ENCODE peak calls at places on chromosomes 4 and X, in six cellular contexts. One of them, this sample, is unnamed.

GRCh38 chr4:38663021-38663800 is 788 bp upstream of the KLF3 start:
- DNase-seq in A549: peak
- DNase-seq in HepG2: no peak
- DNase-seq in endothelial cell of umbilical vein: peak
- DNase-seq in K562: no peak
- DNase-seq in GM12878: no peak
- DNase-seq in this sample: peak

GRCh38 chr4:156118821-156119220 is 165.2 kb upstream of the CTSO start:
- DNase-seq in A549: no peak
- DNase-seq in HepG2: no peak
- DNase-seq in endothelial cell of umbilical vein: no peak
- DNase-seq in K562: no peak
- DNase-seq in GM12878: no peak
- DNase-seq in this sample: no peak

GRCh38 chr4:126850286-126850685 is 782.5 kb upstream of the INTU start:
- DNase-seq in A549: peak
- DNase-seq in HepG2: no peak
- DNase-seq in endothelial cell of umbilical vein: peak
- DNase-seq in K562: peak
- DNase-seq in GM12878: no peak
- DNase-seq in this sample: peak

GRCh38 chrX:103554687-103555417 is 30.5 kb upstream of the TCEAL4 start:
- DNase-seq in A549: no peak
- DNase-seq in HepG2: no peak
- DNase-seq in endothelial cell of umbilical vein: peak
- DNase-seq in K562: peak
- DNase-seq in GM12878: no peak
- DNase-seq in this sample: peak

GRCh38 chrX:38595801-38596200 is 34.5 kb downstream of the TSPAN7 start:
- DNase-seq in A549: no peak
- DNase-seq in HepG2: no peak
- DNase-seq in endothelial cell of umbilical vein: no peak
- DNase-seq in K562: no peak
- DNase-seq in GM12878: no peak
- DNase-seq in this sample: no peak

GRCh38 chrX:150770623-150771022 is 77.4 kb downstream of the MTMR1 start:
- DNase-seq in A549: no peak
- DNase-seq in HepG2: no peak
- DNase-seq in endothelial cell of umbilical vein: no peak
- DNase-seq in K562: no peak
- DNase-seq in GM12878: no peak
- DNase-seq in this sample: no peak

GRCh38 chrX:98357146-98357545 is 1473.4 kb downstream of the RPA4 start:
- DNase-seq in A549: no peak
- DNase-seq in HepG2: no peak
- DNase-seq in endothelial cell of umbilical vein: no peak
- DNase-seq in K562: no peak
- DNase-seq in GM12878: no peak
- DNase-seq in this sample: no peak

GRCh38 chr4:41752081-41752836 is 3.7 kb upstream of the PHOX2B start:
- DNase-seq in A549: no peak
- DNase-seq in HepG2: no peak
- DNase-seq in endothelial cell of umbilical vein: no peak
- DNase-seq in K562: no peak
- DNase-seq in GM12878: no peak
- DNase-seq in this sample: no peak

GRCh38 chr4:152399246-152399645 is 136.6 kb downstream of the FBXW7 start:
- DNase-seq in A549: no peak
- DNase-seq in HepG2: no peak
- DNase-seq in endothelial cell of umbilical vein: no peak
- DNase-seq in K562: no peak
- DNase-seq in GM12878: peak
- DNase-seq in this sample: peak

GRCh38 chr4:152045781-152046571 is 285.2 kb upstream of the GATB start:
- DNase-seq in A549: peak
- DNase-seq in HepG2: peak
- DNase-seq in endothelial cell of umbilical vein: peak
- DNase-seq in K562: peak
- DNase-seq in GM12878: no peak
- DNase-seq in this sample: no peak

GRCh38 chr4:70768301-70768948 is 46.7 kb downstream of the RUFY3 start:
- DNase-seq in A549: no peak
- DNase-seq in HepG2: no peak
- DNase-seq in endothelial cell of umbilical vein: peak
- DNase-seq in K562: no peak
- DNase-seq in GM12878: no peak
- DNase-seq in this sample: no peak

GRCh38 chr4:27007507-27007906 is 146.9 kb downstream of the STIM2 start:
- DNase-seq in A549: no peak
- DNase-seq in HepG2: no peak
- DNase-seq in endothelial cell of umbilical vein: no peak
- DNase-seq in K562: no peak
- DNase-seq in GM12878: no peak
- DNase-seq in this sample: no peak

GRCh38 chrX:40539214-40540142 is 41.3 kb upstream of the ATP6AP2 start:
- DNase-seq in A549: no peak
- DNase-seq in HepG2: no peak
- DNase-seq in endothelial cell of umbilical vein: no peak
- DNase-seq in K562: peak
- DNase-seq in GM12878: peak
- DNase-seq in this sample: peak

GRCh38 chr4:143762511-143762910 is 62.0 kb upstream of the FREM3 start:
- DNase-seq in A549: no peak
- DNase-seq in HepG2: no peak
- DNase-seq in endothelial cell of umbilical vein: no peak
- DNase-seq in K562: no peak
- DNase-seq in GM12878: no peak
- DNase-seq in this sample: no peak

GRCh38 chr4:73917081-73917501 is 47.9 kb downstream of the CXCL1 start:
- DNase-seq in A549: peak
- DNase-seq in HepG2: no peak
- DNase-seq in endothelial cell of umbilical vein: peak
- DNase-seq in K562: no peak
- DNase-seq in GM12878: no peak
- DNase-seq in this sample: peak

GRCh38 chr4:20248155-20248558 is 3.5 kb upstream of the SLIT2 start:
- DNase-seq in A549: no peak
- DNase-seq in HepG2: peak
- DNase-seq in endothelial cell of umbilical vein: peak
- DNase-seq in K562: no peak
- DNase-seq in GM12878: no peak
- DNase-seq in this sample: peak

GRCh38 chr4:144507309-144508101 is 138.5 kb upstream of the HHIP start:
- DNase-seq in A549: no peak
- DNase-seq in HepG2: no peak
- DNase-seq in endothelial cell of umbilical vein: no peak
- DNase-seq in K562: no peak
- DNase-seq in GM12878: no peak
- DNase-seq in this sample: no peak

GRCh38 chr4:180060159-180060889 is 2182.9 kb upstream of the TENM3 start:
- DNase-seq in A549: peak
- DNase-seq in HepG2: no peak
- DNase-seq in endothelial cell of umbilical vein: no peak
- DNase-seq in K562: no peak
- DNase-seq in GM12878: no peak
- DNase-seq in this sample: peak

GRCh38 chr4:8039290-8039689 is 99.6 kb upstream of the AFAP1 start:
- DNase-seq in A549: no peak
- DNase-seq in HepG2: no peak
- DNase-seq in endothelial cell of umbilical vein: peak
- DNase-seq in K562: no peak
- DNase-seq in GM12878: no peak
- DNase-seq in this sample: no peak

GRCh38 chrX:150062292-150063137 is 124.2 kb upstream of the EOLA2 start:
- DNase-seq in A549: peak
- DNase-seq in HepG2: no peak
- DNase-seq in endothelial cell of umbilical vein: peak
- DNase-seq in K562: no peak
- DNase-seq in GM12878: no peak
- DNase-seq in this sample: peak

GRCh38 chrX:155334486-155335316 is at the start of gene CLIC2:
- DNase-seq in A549: peak
- DNase-seq in HepG2: no peak
- DNase-seq in endothelial cell of umbilical vein: peak
- DNase-seq in K562: peak
- DNase-seq in GM12878: no peak
- DNase-seq in this sample: peak

GRCh38 chrX:64394874-64395567 is at the start of gene MTMR8:
- DNase-seq in A549: peak
- DNase-seq in HepG2: no peak
- DNase-seq in endothelial cell of umbilical vein: peak
- DNase-seq in K562: peak
- DNase-seq in GM12878: peak
- DNase-seq in this sample: peak
- TF ChIP-seq MYC in A549: no peak
- TF ChIP-seq MYC in HepG2: no peak
- TF ChIP-seq MYC in endothelial cell of umbilical vein: no peak
- TF ChIP-seq MYC in K562: no peak
- TF ChIP-seq MYC in GM12878: no peak
- TF ChIP-seq MYC in this sample: no peak

GRCh38 chrX:45769919-45770582 is 569.4 kb upstream of the DIPK2B start:
- DNase-seq in A549: peak
- DNase-seq in HepG2: peak
- DNase-seq in endothelial cell of umbilical vein: peak
- DNase-seq in K562: peak
- DNase-seq in GM12878: peak
- DNase-seq in this sample: peak
- TF ChIP-seq POLR2A in A549: no peak
- TF ChIP-seq POLR2A in HepG2: no peak
- TF ChIP-seq POLR2A in endothelial cell of umbilical vein: peak
- TF ChIP-seq POLR2A in K562: no peak
- TF ChIP-seq POLR2A in GM12878: peak
- TF ChIP-seq POLR2A in this sample: peak

GRCh38 chr4:15657366-15657765 is 2.2 kb upstream of the FBXL5 start:
- DNase-seq in A549: no peak
- DNase-seq in HepG2: no peak
- DNase-seq in endothelial cell of umbilical vein: no peak
- DNase-seq in K562: no peak
- DNase-seq in GM12878: no peak
- DNase-seq in this sample: no peak

GRCh38 chr4:15655223-15656037 is at the start of gene FBXL5:
- DNase-seq in A549: peak
- DNase-seq in HepG2: peak
- DNase-seq in endothelial cell of umbilical vein: peak
- DNase-seq in K562: peak
- DNase-seq in GM12878: peak
- DNase-seq in this sample: peak

GRCh38 chr4:15654556-15655222 is 468 bp downstream of the FBXL5 start:
- DNase-seq in A549: peak
- DNase-seq in HepG2: peak
- DNase-seq in endothelial cell of umbilical vein: peak
- DNase-seq in K562: no peak
- DNase-seq in GM12878: no peak
- DNase-seq in this sample: peak

GRCh38 chr4:15658136-15658535 is 3.0 kb upstream of the FBXL5 start:
- DNase-seq in A549: no peak
- DNase-seq in HepG2: no peak
- DNase-seq in endothelial cell of umbilical vein: no peak
- DNase-seq in K562: no peak
- DNase-seq in GM12878: no peak
- DNase-seq in this sample: no peak

DNA sequence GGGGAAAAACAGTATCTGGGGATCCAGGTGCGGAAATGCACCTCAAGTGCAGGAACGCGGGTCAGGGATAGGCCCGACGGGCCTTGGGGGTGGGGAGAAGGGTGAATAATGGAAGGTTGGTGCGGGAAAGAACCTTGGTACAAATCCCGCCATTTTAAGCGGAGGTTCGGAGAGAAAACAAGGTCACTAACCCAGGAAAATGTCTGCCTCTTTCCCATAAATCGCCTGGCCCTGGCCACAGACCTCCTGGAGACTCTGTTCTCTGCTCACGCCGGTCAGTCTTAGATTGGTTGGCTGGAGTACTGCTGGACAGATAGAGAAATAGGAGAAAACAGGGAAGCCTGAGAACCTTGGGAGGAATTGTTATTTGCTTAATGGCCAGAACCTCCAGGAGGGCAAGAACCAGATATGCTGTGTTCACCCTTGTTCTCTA is 897 bp upstream of the FBXL5 start:
- DNase-seq in A549: no peak
- DNase-seq in HepG2: no peak
- DNase-seq in endothelial cell of umbilical vein: peak
- DNase-seq in K562: no peak
- DNase-seq in GM12878: no peak
- DNase-seq in this sample: no peak
- TF ChIP-seq MAX in A549: no peak
- TF ChIP-seq MAX in HepG2: no peak
- TF ChIP-seq MAX in endothelial cell of umbilical vein: no peak
- TF ChIP-seq MAX in K562: no peak
- TF ChIP-seq MAX in GM12878: no peak
- TF ChIP-seq MAX in this sample: no peak

GRCh38 chr4:40300371-40301162 is 34.6 kb upstream of the CHRNA9 start:
- DNase-seq in A549: no peak
- DNase-seq in HepG2: no peak
- DNase-seq in endothelial cell of umbilical vein: no peak
- DNase-seq in K562: no peak
- DNase-seq in GM12878: no peak
- DNase-seq in this sample: no peak

GRCh38 chr4:40303751-40304150 is 31.4 kb upstream of the CHRNA9 start:
- DNase-seq in A549: no peak
- DNase-seq in HepG2: no peak
- DNase-seq in endothelial cell of umbilical vein: no peak
- DNase-seq in K562: no peak
- DNase-seq in GM12878: no peak
- DNase-seq in this sample: no peak

GRCh38 chr4:40299704-40300336 is 35.3 kb upstream of the CHRNA9 start:
- DNase-seq in A549: peak
- DNase-seq in HepG2: no peak
- DNase-seq in endothelial cell of umbilical vein: no peak
- DNase-seq in K562: no peak
- DNase-seq in GM12878: no peak
- DNase-seq in this sample: peak

GRCh38 chr4:40299126-40299525 is 36.0 kb upstream of the CHRNA9 start:
- DNase-seq in A549: no peak
- DNase-seq in HepG2: no peak
- DNase-seq in endothelial cell of umbilical vein: no peak
- DNase-seq in K562: no peak
- DNase-seq in GM12878: no peak
- DNase-seq in this sample: no peak

DNA sequence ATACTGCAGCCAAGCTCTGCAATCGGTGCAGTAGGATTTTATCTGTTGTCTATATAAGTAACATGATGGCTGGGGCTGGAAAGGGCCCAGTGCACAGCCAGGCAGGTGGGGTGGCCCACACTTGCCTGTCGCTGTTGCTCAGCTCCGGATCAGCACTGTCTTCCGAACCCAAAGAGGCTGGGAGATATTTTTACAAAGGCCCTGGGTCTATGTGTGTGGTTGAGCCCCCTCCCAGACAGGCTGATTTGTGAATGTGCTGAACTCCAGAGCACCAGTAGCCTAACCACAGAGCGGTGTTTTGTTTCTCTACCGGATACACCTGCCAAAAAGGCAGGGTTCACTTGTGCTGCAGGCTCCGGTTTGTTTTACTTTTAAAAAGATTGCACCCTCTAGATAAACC is 33.5 kb upstream of the CHRNA9 start:
- DNase-seq in A549: no peak
- DNase-seq in HepG2: no peak
- DNase-seq in endothelial cell of umbilical vein: no peak
- DNase-seq in K562: no peak
- DNase-seq in GM12878: peak
- DNase-seq in this sample: no peak
- TF ChIP-seq MYC in A549: no peak
- TF ChIP-seq MYC in HepG2: no peak
- TF ChIP-seq MYC in endothelial cell of umbilical vein: no peak
- TF ChIP-seq MYC in K562: no peak
- TF ChIP-seq MYC in GM12878: no peak
- TF ChIP-seq MYC in this sample: peak